ENCODE peak calls at places on chromosomes 1 and 21, in six cellular contexts. A is CD8-positive, alpha-beta T cell; H is heart right ventricle; X is heart left ventricle; B is fibroblast of lung; P is lung. O is an unnamed sample.

GRCh38 chr1:40784141-40784770 is 669 bp downstream of the KCNQ4 start:
- DNase-seq in B (no peak), P (no peak), H (no peak), A (no peak), X (peak), O (no peak)

GRCh38 chr1:245598524-245599310 is 443.9 kb downstream of the KIF26B start:
- DNase-seq in A (no peak), H (peak), X (peak), P (no peak), B (peak), O (no peak)

GRCh38 chr1:22673486-22674409 is 20.7 kb downstream of the C1QB start:
- DNase-seq in P (no peak), B (peak), H (peak), X (no peak), A (no peak), O (no peak)

GRCh38 chr21:32916522-32917099 is 109.1 kb upstream of the OLIG2 start:
- DNase-seq in X (no peak), P (no peak), B (no peak), H (no peak), A (no peak), O (no peak)

GRCh38 chr1:26218906-26219494 is 15.0 kb upstream of the CEP85 start:
- DNase-seq in B (no peak), A (no peak), P (no peak), X (peak), H (no peak), O (no peak)

GRCh38 chr21:31136891-31137290 is 98.6 kb upstream of the KRTAP19-8 start:
- DNase-seq in A (no peak), H (no peak), B (peak), P (no peak), X (no peak), O (no peak)

GRCh38 chr1:30681782-30682181 is 41.6 kb downstream of the MATN1 start:
- DNase-seq in B (no peak), A (no peak), X (no peak), P (no peak), H (no peak), O (no peak)

GRCh38 chr21:25934771-25935224 is 200.0 kb downstream of the GABPA start:
- DNase-seq in A (no peak), X (peak), P (peak), H (peak), B (peak), O (peak)

GRCh38 chr1:41811978-41812852 is 106.5 kb downstream of the HIVEP3 start:
- DNase-seq in X (peak), P (peak), A (peak), H (peak), B (peak), O (no peak)

GRCh38 chr1:76864383-76864782 is 2.9 kb upstream of the ST6GALNAC5 start:
- DNase-seq in H (no peak), X (no peak), B (no peak), P (no peak), A (no peak), O (no peak)

GRCh38 chr1:3278416-3279181 is 175.9 kb upstream of the ARHGEF16 start:
- DNase-seq in B (no peak), H (no peak), A (peak), P (no peak), X (no peak), O (no peak)

GRCh38 chr1:182426442-182427430 is 23.2 kb upstream of the RGSL1 start:
- DNase-seq in B (no peak), X (no peak), A (no peak), H (no peak), P (no peak), O (no peak)

GRCh38 chr21:22597660-22598255 is 1599.5 kb downstream of the NCAM2 start:
- DNase-seq in B (no peak), A (no peak), X (no peak), H (no peak), P (no peak), O (no peak)

GRCh38 chr1:156496211-156496761 is 4.3 kb downstream of the MEF2D start:
- DNase-seq in B (no peak), X (peak), P (no peak), H (no peak), A (no peak), O (no peak)

GRCh38 chr1:184685116-184685515 is 69.5 kb downstream of the EDEM3 start:
- DNase-seq in P (no peak), B (no peak), A (no peak), X (no peak), H (no peak), O (no peak)

GRCh38 chr21:33380483-33380998 is 22.7 kb upstream of the IFNGR2 start:
- DNase-seq in P (peak), A (peak), B (peak), X (peak), H (peak), O (peak)

GRCh38 chr1:241611063-241611462 is 29.1 kb downstream of the CHML start:
- DNase-seq in X (no peak), B (peak), A (no peak), P (no peak), H (no peak), O (peak)

GRCh38 chr1:193368302-193368701 is 181.9 kb upstream of the B3GALT2 start:
- DNase-seq in B (no peak), A (no peak), X (no peak), H (no peak), P (no peak), O (no peak)

GRCh38 chr1:18945401-18945849 is 11.1 kb downstream of the IFFO2 start:
- DNase-seq in H (peak), X (no peak), P (no peak), B (peak), A (no peak), O (no peak)

GRCh38 chr1:195894411-195894810 is 713.8 kb downstream of the KCNT2 start:
- DNase-seq in X (no peak), H (no peak), A (no peak), B (no peak), P (no peak), O (no peak)

GRCh38 chr1:152884085-152884484 is 6.0 kb downstream of the SMCP start:
- DNase-seq in P (no peak), H (no peak), B (no peak), X (no peak), A (no peak), O (no peak)

GRCh38 chr1:185337221-185337620 is 20.2 kb upstream of the IVNS1ABP start:
- DNase-seq in H (no peak), P (no peak), X (no peak), A (no peak), B (no peak), O (no peak)

GRCh38 chr1:166869318-166870099 is 6.6 kb downstream of the TADA1 start:
- DNase-seq in H (no peak), B (no peak), A (no peak), P (no peak), X (no peak), O (no peak)

GRCh38 chr1:161037661-161038522 is 872 bp downstream of the TSTD1 start:
- DNase-seq in A (no peak), H (no peak), P (peak), X (no peak), B (no peak), O (no peak)

GRCh38 chr1:180800945-180801344 is 111.8 kb upstream of the KIAA1614 start:
- DNase-seq in B (no peak), A (no peak), P (no peak), X (no peak), H (no peak), O (no peak)

GRCh38 chr1:9478021-9478420 is 61.2 kb upstream of the SLC25A33 start:
- DNase-seq in H (no peak), X (no peak), P (no peak), A (no peak), B (no peak), O (no peak)

DNA sequence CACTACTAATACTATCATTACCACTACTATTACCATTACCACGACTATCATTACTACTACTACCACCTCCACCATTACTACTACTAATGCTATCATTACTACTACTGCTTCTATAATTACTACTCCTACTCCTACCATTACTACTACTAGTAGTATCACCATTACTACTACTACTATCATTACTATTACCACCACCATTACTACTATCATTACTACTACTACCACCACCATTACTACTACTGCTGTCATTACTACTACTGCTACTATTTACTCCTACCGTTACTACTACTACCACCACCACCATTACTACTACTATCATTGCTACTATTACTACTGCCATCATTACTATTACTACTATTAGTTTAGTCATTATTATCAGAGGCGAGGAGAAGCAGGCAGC is 140.9 kb upstream of the KCNJ15 start:
- DNase-seq in H (no peak), P (no peak), B (no peak), A (no peak), X (no peak), O (no peak)
- H3K27ac ChIP-seq in H (no peak), P (no peak), B (no peak), A (no peak), X (no peak), O (no peak)

GRCh38 chr1:1425753-1426495 is 4.8 kb upstream of the ANKRD65 start:
- DNase-seq in A (no peak), H (no peak), P (no peak), B (no peak), X (no peak), O (no peak)
- H3K27ac ChIP-seq in A (no peak), H (no peak), P (no peak), B (no peak), X (no peak), O (no peak)

DNA sequence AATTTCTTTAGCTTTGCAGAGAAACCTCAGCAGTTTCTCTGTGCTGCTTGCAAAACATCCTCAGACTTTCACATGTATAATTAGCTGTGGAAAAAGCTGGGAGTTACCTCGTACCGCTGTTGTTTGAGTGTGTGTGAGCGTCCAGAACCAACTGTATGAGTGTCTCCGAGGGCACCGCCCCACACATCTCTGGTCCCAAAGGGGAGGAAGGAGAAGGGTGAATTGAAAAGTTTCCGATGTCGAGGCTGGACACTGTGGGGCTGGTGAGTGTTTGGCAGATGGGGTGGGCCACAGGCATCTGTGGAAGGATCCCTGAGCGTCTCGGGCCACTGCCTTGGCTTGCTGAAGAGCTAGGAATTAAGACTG is 1.2 kb downstream of the ATP2B4 start:
- DNase-seq in A (no peak), X (peak), H (no peak), P (peak), B (peak), O (no peak)
- H3K27ac ChIP-seq in A (peak), X (peak), H (peak), P (peak), B (peak), O (peak)

DNA sequence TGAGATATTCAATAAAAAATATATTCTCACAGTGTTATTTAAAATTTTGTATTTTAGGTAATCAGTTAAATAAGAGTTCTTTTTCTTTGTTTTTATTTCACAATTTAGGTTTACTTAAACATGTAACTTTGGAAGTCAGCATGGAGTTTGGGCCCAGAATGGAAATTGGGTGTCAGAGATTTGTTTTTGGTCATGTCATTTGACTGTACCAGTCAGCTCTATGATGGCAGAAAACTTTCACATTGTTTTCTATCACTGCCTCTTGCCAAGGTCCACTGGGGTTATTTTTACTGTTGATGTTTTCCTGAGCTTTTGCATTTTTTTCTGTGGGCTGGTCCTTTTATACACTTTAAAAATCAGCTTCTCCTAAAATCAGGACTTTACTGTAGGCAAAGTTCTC is 54.4 kb downstream of the SLC30A7 start:
- DNase-seq in X (no peak), H (no peak), A (no peak), P (no peak), B (peak), O (no peak)
- H3K27ac ChIP-seq in X (no peak), H (no peak), A (no peak), P (no peak), B (peak), O (no peak)

GRCh38 chr1:14298806-14299205 is 299.7 kb upstream of the KAZN start:
- DNase-seq in H (no peak), X (no peak), A (no peak), P (no peak), B (no peak), O (no peak)

GRCh38 chr1:14296795-14297194 is 301.7 kb upstream of the KAZN start:
- DNase-seq in B (peak), X (no peak), H (no peak), A (no peak), P (no peak), O (no peak)

GRCh38 chr1:14294006-14294405 is 304.5 kb upstream of the KAZN start:
- DNase-seq in P (no peak), H (no peak), B (no peak), X (no peak), A (no peak), O (no peak)

GRCh38 chr1:14294860-14295259 is 303.6 kb upstream of the KAZN start:
- DNase-seq in P (no peak), X (no peak), A (no peak), H (no peak), B (no peak), O (no peak)

DNA sequence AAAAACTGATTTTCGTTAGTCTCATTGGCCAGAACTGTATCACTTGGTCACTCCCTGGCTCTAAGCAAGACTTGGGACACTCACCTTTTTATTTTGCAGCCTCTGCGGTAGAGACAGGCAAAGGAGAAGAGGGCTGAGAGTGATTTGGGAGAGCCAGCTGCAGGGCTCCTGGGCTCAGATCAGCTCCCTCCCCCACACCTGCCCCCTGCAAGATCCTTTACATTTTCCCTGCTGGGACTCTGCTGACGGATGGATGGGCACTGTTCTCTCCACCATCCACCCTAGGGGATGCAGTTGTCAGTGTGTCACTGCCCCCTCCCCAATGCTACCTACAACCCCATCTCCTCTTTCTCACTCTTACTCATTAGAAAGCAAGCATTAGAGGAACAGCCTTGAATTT is 301.1 kb upstream of the KAZN start:
- DNase-seq in P (no peak), X (no peak), A (no peak), B (no peak), H (no peak), O (no peak)
- H3K27ac ChIP-seq in P (no peak), X (no peak), A (no peak), B (no peak), H (no peak), O (no peak)

DNA sequence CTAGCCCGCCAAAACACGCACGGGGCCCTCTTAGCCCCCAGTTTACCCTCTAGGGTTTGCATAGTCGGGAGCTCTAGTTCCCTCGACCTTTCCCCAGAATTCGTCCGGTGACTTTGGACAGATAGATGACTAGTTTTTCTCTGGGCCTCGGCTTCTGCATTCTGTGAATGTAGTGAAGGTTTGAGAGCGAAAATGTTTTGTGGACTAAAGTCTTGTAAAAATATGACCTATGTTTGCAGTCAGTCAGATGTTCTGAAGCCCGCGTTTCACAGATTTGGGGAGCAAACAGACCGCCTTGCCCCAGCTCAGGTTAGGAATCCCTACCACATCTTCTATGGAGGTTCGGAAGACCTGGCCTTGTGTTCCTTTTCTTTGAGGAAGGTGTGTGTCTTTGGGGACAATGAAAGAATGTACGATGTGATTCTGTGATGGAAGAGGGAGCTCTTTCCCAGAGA is 401 bp downstream of the UQCRH start:
- DNase-seq in H (no peak), P (no peak), X (no peak), A (no peak), B (no peak), O (no peak)
- H3K27ac ChIP-seq in H (peak), P (peak), X (peak), A (peak), B (peak), O (peak)

GRCh38 chr21:16455978-16456377 is 726.2 kb downstream of the USP25 start:
- DNase-seq in H (no peak), A (no peak), B (peak), X (no peak), P (no peak), O (no peak)

GRCh38 chr21:16455526-16455925 is 725.7 kb downstream of the USP25 start:
- DNase-seq in X (no peak), P (no peak), A (no peak), H (no peak), B (no peak), O (no peak)

GRCh38 chr21:16460936-16461335 is 731.2 kb downstream of the USP25 start:
- DNase-seq in A (no peak), P (no peak), H (no peak), B (no peak), X (no peak), O (no peak)

GRCh38 chr21:16454371-16454770 is 724.6 kb downstream of the USP25 start:
- DNase-seq in X (no peak), B (peak), A (no peak), P (no peak), H (no peak), O (no peak)

GRCh38 chr21:16457498-16457897 is 727.7 kb downstream of the USP25 start:
- DNase-seq in H (peak), B (no peak), A (no peak), X (no peak), P (no peak), O (no peak)
- H3K27ac ChIP-seq in H (peak), B (no peak), A (no peak), X (peak), P (peak), O (no peak)

DNA sequence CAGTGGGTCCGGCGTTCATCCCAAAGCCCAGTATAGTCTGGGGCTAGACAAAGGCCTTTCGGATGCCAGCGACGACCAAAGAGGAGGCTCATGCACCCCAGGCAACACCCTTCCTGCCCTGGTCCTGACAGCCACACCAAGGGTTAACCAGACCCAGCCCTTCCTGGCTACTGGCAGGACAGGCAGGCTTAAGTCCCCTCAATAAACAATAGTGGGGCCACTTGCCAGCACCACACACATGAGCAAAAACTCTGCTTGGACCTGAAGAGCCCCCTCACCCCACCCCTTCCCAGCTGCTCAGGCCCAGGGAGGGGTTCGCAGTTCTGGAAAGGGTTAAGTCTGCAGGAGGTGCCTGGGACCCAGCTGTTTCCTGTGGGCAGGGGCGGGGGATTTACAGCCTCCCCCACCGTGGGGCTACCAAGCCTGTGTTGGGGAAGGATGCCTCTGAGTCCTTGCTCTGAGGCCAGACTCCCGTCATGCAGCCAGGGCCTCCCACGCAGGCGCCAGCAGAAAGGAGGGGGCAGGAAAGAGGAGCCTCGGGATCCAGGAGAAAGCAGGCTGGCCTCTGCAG is 18.2 kb downstream of the PHLDA3 start:
- DNase-seq in B (peak), A (no peak), X (peak), H (peak), P (no peak), O (no peak)
- H3K27ac ChIP-seq in B (no peak), A (no peak), X (peak), H (peak), P (peak), O (no peak)

GRCh38 chr1:115284209-115284608 is 53.8 kb downstream of the NGF start:
- DNase-seq in X (no peak), P (no peak), H (no peak), B (peak), A (no peak), O (no peak)
- H3K27ac ChIP-seq in X (peak), P (peak), H (peak), B (no peak), A (no peak), O (no peak)

DNA sequence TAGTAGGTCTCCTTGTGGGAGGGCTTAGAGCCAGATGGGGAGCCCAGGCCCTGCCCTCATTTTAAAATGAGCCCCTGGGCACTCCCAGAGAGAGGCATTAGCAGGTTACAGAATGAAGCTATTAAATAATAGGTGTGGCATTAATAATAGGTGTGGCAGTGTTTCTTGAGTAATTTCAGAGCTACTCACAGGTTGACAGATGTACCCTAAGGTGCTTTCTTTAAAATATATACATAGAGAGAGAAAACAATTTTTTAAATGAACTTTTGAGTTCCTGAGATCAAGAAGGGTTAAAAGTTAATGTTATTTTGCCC is 1.2 kb downstream of the EEIG2 start:
- DNase-seq in P (no peak), B (no peak), X (no peak), H (no peak), A (no peak), O (no peak)
- H3K27ac ChIP-seq in P (no peak), B (peak), X (no peak), H (no peak), A (no peak), O (no peak)